ENCODE peak calls at places on chromosomes 6 and 20, in five cellular contexts. U, W, T, L and G are unnamed samples.

GRCh38 chr6:88124925-88125557 is 41.1 kb downstream of the CNR1 start:
- DNase-seq in W (no peak), U (no peak), T (no peak), L (no peak), G (no peak)

GRCh38 chr6:43393597-43393996 is 24.1 kb upstream of the ZNF318 start:
- DNase-seq in U (no peak), W (no peak), L (no peak), T (no peak), G (no peak)

GRCh38 chr20:41165001-41165882 is 27.9 kb downstream of the PLCG1 start:
- DNase-seq in W (no peak), U (no peak), T (no peak), L (no peak), G (no peak)

GRCh38 chr6:97963148-97963680 is 680.2 kb upstream of the MMS22L start:
- DNase-seq in W (no peak), U (no peak), L (no peak), T (no peak), G (no peak)

GRCh38 chr6:44917430-44917829 is 410.7 kb upstream of the RUNX2 start:
- DNase-seq in W (no peak), L (no peak), T (no peak), U (no peak), G (no peak)

GRCh38 chr6:56370127-56370540 is 122.8 kb upstream of the COL21A1 start:
- DNase-seq in L (no peak), T (peak), U (peak), W (peak), G (peak)

GRCh38 chr20:6708010-6708409 is 59.5 kb upstream of the BMP2 start:
- DNase-seq in L (no peak), W (no peak), U (no peak), T (no peak), G (no peak)

GRCh38 chr6:92538926-92539325 is 880.4 kb downstream of the EPHA7 start:
- DNase-seq in L (no peak), T (no peak), W (no peak), U (no peak), G (no peak)

GRCh38 chr6:150627601-150628012 is 27.9 kb downstream of the PLEKHG1 start:
- DNase-seq in U (no peak), W (no peak), T (no peak), L (no peak), G (no peak)

GRCh38 chr6:150212745-150213144 is 69.9 kb downstream of the PPP1R14C start:
- DNase-seq in U (no peak), T (no peak), W (no peak), L (no peak), G (no peak)

GRCh38 chr20:39855799-39856198 is 833.2 kb downstream of the MAFB start:
- DNase-seq in W (no peak), L (no peak), T (no peak), U (no peak), G (no peak)

GRCh38 chr6:36570264-36570663 is 23.0 kb upstream of the STK38 start:
- DNase-seq in U (no peak), L (no peak), T (no peak), W (no peak), G (no peak)

GRCh38 chr6:166379800-166380199 is 2.9 kb downstream of the MPC1 start:
- DNase-seq in W (no peak), L (no peak), T (no peak), U (no peak), G (no peak)

GRCh38 chr6:16205377-16206144 is 32.8 kb upstream of the GMPR start:
- DNase-seq in W (peak), T (no peak), L (peak), U (no peak), G (no peak)

GRCh38 chr20:31788578-31788977 is 30.6 kb upstream of the MYLK2 start:
- DNase-seq in W (no peak), U (no peak), T (no peak), L (no peak), G (no peak)

GRCh38 chr20:25024171-25024570 is 31.6 kb upstream of the APMAP start:
- DNase-seq in L (no peak), W (no peak), T (no peak), U (no peak), G (no peak)

GRCh38 chr6:75118925-75119515 is 86.8 kb downstream of the COL12A1 start:
- DNase-seq in W (no peak), L (no peak), U (no peak), T (no peak), G (peak)

GRCh38 chr6:747006-747405 is 54.1 kb upstream of the EXOC2 start:
- DNase-seq in L (no peak), T (no peak), W (no peak), U (no peak), G (no peak)

GRCh38 chr6:130076512-130076911 is 58.1 kb downstream of the L3MBTL3 start:
- DNase-seq in T (peak), W (no peak), U (no peak), L (no peak), G (no peak)

GRCh38 chr6:128275681-128276080 is 244.7 kb downstream of the PTPRK start:
- DNase-seq in T (no peak), L (no peak), W (no peak), U (no peak), G (no peak)

GRCh38 chr6:127173541-127173940 is 55.1 kb downstream of the RSPO3 start:
- DNase-seq in U (no peak), W (no peak), L (no peak), T (no peak), G (no peak)

GRCh38 chr6:159180001-159180400 is 10.8 kb downstream of the FNDC1 start:
- DNase-seq in T (no peak), W (no peak), L (no peak), U (no peak), G (no peak)

GRCh38 chr6:116439572-116439971 is 21.6 kb upstream of the CALHM6 start:
- DNase-seq in U (no peak), W (no peak), L (no peak), T (no peak), G (no peak)

GRCh38 chr6:152552616-152553209 is 84.4 kb downstream of the SYNE1 start:
- DNase-seq in T (peak), L (peak), U (peak), W (peak), G (peak)

GRCh38 chr6:73180076-73180717 is 45.1 kb downstream of the KHDC1L start:
- DNase-seq in U (no peak), W (no peak), L (no peak), T (no peak), G (no peak)

GRCh38 chr6:73516712-73517489 is 3.9 kb downstream of the EEF1A1 start:
- DNase-seq in L (no peak), T (no peak), U (no peak), W (no peak), G (no peak)

GRCh38 chr20:62899633-62900051 is 26.7 kb downstream of the DIDO1 start:
- DNase-seq in W (no peak), L (no peak), T (peak), U (peak), G (no peak)

GRCh38 chr6:167806061-167806700 is 20.5 kb upstream of the AFDN start:
- DNase-seq in L (no peak), U (no peak), T (peak), W (no peak), G (no peak)

GRCh38 chr6:137903933-137904821 is 37.1 kb downstream of the TNFAIP3 start:
- DNase-seq in U (peak), L (no peak), W (no peak), T (peak), G (peak)

GRCh38 chr20:25032065-25032477 is 25.9 kb downstream of the ACSS1 start:
- DNase-seq in L (no peak), W (no peak), U (peak), T (no peak), G (no peak)

GRCh38 chr20:13259921-13260320 is 38.8 kb downstream of the ISM1 start:
- DNase-seq in U (no peak), L (no peak), T (no peak), W (no peak), G (no peak)

GRCh38 chr6:28597217-28597835 is 71.6 kb downstream of the GPX5 start:
- DNase-seq in U (no peak), L (no peak), T (peak), W (peak), G (peak)

GRCh38 chr6:148461247-148461646 is 118.6 kb downstream of the SASH1 start:
- DNase-seq in W (no peak), L (no peak), U (no peak), T (no peak), G (no peak)

GRCh38 chr20:4673371-4674001 is 48.2 kb upstream of the PRND start:
- DNase-seq in L (no peak), U (peak), T (no peak), W (no peak), G (no peak)

DNA sequence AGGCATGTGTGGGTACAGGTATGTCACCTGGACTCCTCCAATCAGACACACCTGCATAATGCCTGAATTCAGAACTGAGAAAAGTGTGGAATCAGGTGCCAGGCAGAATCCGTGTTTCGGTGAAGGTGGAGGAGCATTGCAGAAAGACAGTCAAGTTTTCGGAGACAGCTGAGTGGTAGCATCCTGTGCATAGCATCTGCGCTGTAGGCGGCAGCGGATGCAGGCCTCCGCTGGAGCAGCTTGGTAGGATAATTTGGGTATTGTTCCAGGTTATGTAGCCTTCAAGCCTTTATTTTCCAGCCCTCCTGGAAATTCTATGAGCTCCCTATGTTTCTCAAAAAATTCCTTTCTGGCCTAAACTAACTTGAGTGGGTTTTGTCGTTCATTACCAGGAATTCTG is 15.5 kb upstream of the ARMC2 start:
- DNase-seq in T (no peak), W (no peak), U (no peak), L (no peak), G (no peak)
- TF ChIP-seq ZBTB33 in T (no peak), W (no peak), U (no peak), L (no peak), G (no peak)

GRCh38 chr6:141024526-141024925 is 1108.2 kb upstream of the GJE1 start:
- DNase-seq in U (no peak), L (no peak), W (no peak), T (no peak), G (no peak)
- TF ChIP-seq ZBTB33 in U (no peak), L (no peak), W (no peak), T (no peak), G (no peak)

GRCh38 chr20:23349338-23350006 is 1.1 kb upstream of the NXT1 start:
- DNase-seq in L (no peak), U (peak), W (peak), T (no peak), G (no peak)
- TF ChIP-seq ZBTB33 in L (no peak), U (no peak), W (no peak), T (no peak), G (no peak)

GRCh38 chr6:70813885-70814284 is 143.0 kb downstream of the B3GAT2 start:
- DNase-seq in U (no peak), W (no peak), L (no peak), T (no peak), G (no peak)

GRCh38 chr6:70806086-70806485 is 138.4 kb downstream of the SMAP1 start:
- DNase-seq in U (no peak), T (no peak), W (no peak), L (no peak), G (no peak)

DNA sequence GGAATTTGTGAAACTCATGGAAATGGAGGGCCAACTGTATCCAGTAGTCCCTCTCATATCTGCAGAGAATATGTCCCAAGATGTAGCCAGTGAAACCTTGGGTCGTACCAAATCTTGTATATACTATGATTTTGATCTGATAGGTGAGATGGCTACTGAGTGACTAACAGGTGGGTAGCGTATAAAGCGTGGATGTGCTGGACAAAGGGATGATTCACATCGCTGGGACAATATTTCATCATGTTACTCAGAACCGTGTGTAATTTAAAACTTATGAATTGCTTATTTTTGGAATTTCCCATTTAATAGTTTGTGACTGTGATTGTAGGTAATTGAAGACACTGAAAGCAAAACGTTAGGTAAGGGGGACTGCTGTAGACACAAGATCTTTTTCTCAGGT is 144.1 kb downstream of the SMAP1 start:
- DNase-seq in L (no peak), T (no peak), W (no peak), U (no peak), G (no peak)
- TF ChIP-seq ZBTB33 in L (no peak), T (no peak), W (no peak), U (no peak), G (no peak)

DNA sequence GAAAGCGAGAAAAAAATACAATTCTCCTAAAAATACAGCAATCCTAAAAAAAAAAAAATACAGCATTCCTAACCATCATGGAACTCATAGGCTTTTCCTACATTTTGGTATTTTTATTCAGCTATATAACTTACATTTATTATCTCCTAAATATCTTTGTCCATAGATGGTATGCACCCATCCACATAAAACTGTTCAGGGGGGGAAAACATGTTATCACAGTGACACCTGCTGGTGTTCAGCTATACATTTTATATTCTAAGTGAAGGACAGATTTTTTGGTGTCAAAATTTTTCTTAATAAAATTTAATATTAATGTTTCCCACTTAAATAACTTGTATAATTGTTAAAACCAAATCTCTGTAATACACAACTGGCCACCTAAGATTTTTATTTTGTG is 58.0 kb downstream of the BLOC1S5 start:
- DNase-seq in W (peak), U (peak), T (peak), L (no peak), G (peak)
- TF ChIP-seq ZBTB33 in W (no peak), U (no peak), T (no peak), L (no peak), G (no peak)

GRCh38 chr6:139152892-139153271 is 18.0 kb downstream of the HECA start:
- DNase-seq in L (no peak), T (no peak), W (no peak), U (no peak), G (no peak)
- TF ChIP-seq ZBTB33 in L (no peak), T (no peak), W (no peak), U (no peak), G (no peak)

GRCh38 chr6:79423216-79423615 is 114.0 kb downstream of the LCA5 start:
- DNase-seq in T (no peak), W (no peak), L (no peak), U (no peak), G (no peak)

GRCh38 chr6:79421707-79422484 is 115.3 kb downstream of the LCA5 start:
- DNase-seq in U (no peak), L (peak), W (peak), T (no peak), G (no peak)

GRCh38 chr6:79422666-79423065 is 114.6 kb downstream of the LCA5 start:
- DNase-seq in T (no peak), L (no peak), W (no peak), U (no peak), G (no peak)

GRCh38 chr6:79420054-79420453 is 117.2 kb downstream of the LCA5 start:
- DNase-seq in U (peak), L (no peak), T (no peak), W (no peak), G (no peak)

DNA sequence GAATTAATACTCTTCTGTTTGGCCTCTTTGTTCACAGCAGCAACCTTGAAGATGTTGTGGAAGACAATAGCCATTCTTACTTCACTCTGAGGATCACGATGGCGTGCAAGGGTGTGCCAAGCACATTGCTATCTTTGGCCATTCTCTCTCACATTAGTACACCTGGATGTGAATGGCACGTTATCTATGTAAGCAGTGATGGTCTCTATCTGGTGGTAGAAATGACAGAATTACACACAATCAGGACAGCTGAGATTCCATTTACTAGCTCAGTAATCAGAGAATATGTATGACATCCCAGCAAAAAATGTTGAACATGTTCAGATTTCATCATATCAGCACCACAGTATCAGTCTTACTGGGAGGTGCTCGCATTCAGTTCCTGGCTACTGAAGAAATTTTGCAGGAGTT is 116.2 kb downstream of the LCA5 start:
- DNase-seq in L (no peak), W (no peak), U (no peak), T (no peak), G (no peak)
- TF ChIP-seq ZBTB33 in L (no peak), W (no peak), U (no peak), T (no peak), G (no peak)

DNA sequence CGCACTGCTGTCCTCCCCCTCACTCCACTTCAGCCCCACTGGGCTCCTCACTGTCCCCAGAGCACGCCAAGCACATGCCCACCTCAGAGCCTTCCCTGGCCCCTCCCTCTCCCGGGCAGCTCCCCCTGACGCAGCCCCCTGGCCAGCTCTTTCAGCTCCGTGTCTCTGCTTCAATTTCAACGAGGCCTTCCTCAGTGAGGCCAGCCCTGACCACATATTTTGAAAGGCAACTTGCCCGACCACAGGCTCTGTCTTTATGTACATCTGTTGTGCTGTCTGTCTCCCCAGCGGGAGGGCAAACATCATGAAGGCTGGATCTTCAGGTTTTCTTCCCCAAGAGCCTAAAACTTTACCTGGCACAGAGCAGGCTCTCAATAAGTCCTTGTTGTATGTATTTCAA is 44.6 kb downstream of the JPH2 start:
- DNase-seq in L (no peak), U (no peak), T (no peak), W (no peak), G (no peak)
- TF ChIP-seq ZBTB33 in L (no peak), U (no peak), T (no peak), W (no peak), G (no peak)

GRCh38 chr20:45058168-45058850 is 42.6 kb downstream of the KCNS1 start:
- DNase-seq in U (no peak), T (no peak), L (no peak), W (no peak), G (no peak)

GRCh38 chr20:45064812-45065211 is 36.1 kb downstream of the KCNS1 start:
- DNase-seq in T (no peak), W (no peak), U (no peak), L (no peak), G (no peak)

GRCh38 chr20:45059022-45059728 is 41.8 kb downstream of the KCNS1 start:
- DNase-seq in U (no peak), W (no peak), T (no peak), L (no peak), G (no peak)

GRCh38 chr20:45060341-45060740 is 40.6 kb downstream of the KCNS1 start:
- DNase-seq in T (no peak), W (no peak), L (no peak), U (no peak), G (no peak)

DNA sequence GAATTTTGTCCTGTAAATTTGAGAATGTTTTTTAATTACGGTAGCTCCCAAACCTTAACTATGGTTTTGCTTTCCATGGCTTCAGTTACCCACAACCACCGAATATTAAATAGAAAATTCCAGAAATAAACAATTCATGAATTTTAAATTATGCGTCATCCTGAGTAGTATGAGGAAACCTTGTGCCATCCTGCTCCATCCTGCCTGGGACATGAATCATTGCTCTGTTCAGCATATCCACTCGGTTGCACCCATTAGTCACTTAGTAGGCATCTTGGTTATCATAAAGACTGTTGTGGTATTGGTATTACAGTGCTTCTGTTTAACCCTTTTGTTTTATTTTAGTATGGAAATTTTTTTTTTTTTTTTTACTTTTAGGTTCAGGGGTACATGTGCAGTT is 39.7 kb downstream of the KCNS1 start:
- DNase-seq in W (no peak), U (no peak), T (no peak), L (no peak), G (peak)
- TF ChIP-seq ZBTB33 in W (no peak), U (no peak), T (no peak), L (no peak), G (no peak)